ENCODE peak calls at places on chromosomes 11 and 22, in eight cellular contexts. D, N, C, V, A, K, Y and S are unnamed samples.

GRCh38 chr22:24145446-24146189 is 35.7 kb upstream of the SUSD2 start:
- DNase-seq in A (no peak), K (no peak), C (no peak), D (no peak), V (no peak), N (no peak), Y (no peak), S (no peak)

GRCh38 chr22:24507742-24508141 is 12.6 kb downstream of the UPB1 start:
- DNase-seq in C (no peak), V (no peak), A (no peak), N (no peak), Y (no peak), D (no peak), K (no peak), S (no peak)

GRCh38 chr11:134124660-134125451 is 56.0 kb downstream of the JAM3 start:
- DNase-seq in D (peak), K (no peak), A (no peak), Y (no peak), C (peak), N (no peak), V (peak), S (no peak)

GRCh38 chr11:26703792-26704191 is 18.1 kb downstream of the SLC5A12 start:
- DNase-seq in Y (no peak), K (no peak), D (no peak), N (no peak), A (no peak), C (no peak), V (no peak), S (no peak)

GRCh38 chr22:32331918-32332725 is 25.5 kb upstream of the RFPL3 start:
- DNase-seq in Y (no peak), K (no peak), N (no peak), D (no peak), A (no peak), V (no peak), C (no peak), S (no peak)

GRCh38 chr11:66880484-66881211 is 23.8 kb downstream of the LRFN4 start:
- DNase-seq in D (no peak), K (no peak), Y (peak), A (no peak), N (no peak), V (no peak), C (peak), S (peak)

GRCh38 chr11:2776351-2777061 is 76.7 kb upstream of the KCNQ1OT1 start:
- DNase-seq in A (no peak), V (no peak), Y (no peak), N (no peak), K (no peak), C (no peak), D (no peak), S (no peak)

GRCh38 chr22:29607426-29607825 is 4.0 kb downstream of the NF2 start:
- DNase-seq in D (no peak), N (no peak), A (no peak), K (no peak), Y (no peak), C (no peak), V (no peak), S (no peak)

GRCh38 chr11:6219359-6219758 is 14.0 kb downstream of the C11orf42 start:
- DNase-seq in C (no peak), N (no peak), D (no peak), Y (no peak), V (no peak), A (no peak), K (no peak), S (peak)

GRCh38 chr22:19879996-19880785 is 25.5 kb upstream of the GNB1L start:
- DNase-seq in N (no peak), K (no peak), A (no peak), Y (no peak), C (no peak), V (no peak), D (no peak), S (no peak)

GRCh38 chr22:18113680-18114394 is 3.2 kb downstream of the TUBA8 start:
- DNase-seq in K (no peak), A (no peak), C (no peak), V (no peak), N (no peak), Y (peak), D (no peak), S (no peak)

GRCh38 chr22:43186272-43187170 is at the start of gene TTLL12:
- DNase-seq in K (peak), Y (peak), A (peak), V (peak), C (peak), N (peak), D (peak), S (peak)

GRCh38 chr22:31084811-31085492 is 3.8 kb downstream of the SMTN start:
- DNase-seq in C (peak), A (peak), K (no peak), N (peak), Y (peak), V (peak), D (peak), S (peak)

GRCh38 chr11:86447763-86448480 is 73.2 kb downstream of the CCDC81 start:
- DNase-seq in D (no peak), K (no peak), N (peak), Y (no peak), A (peak), V (no peak), C (no peak), S (no peak)

GRCh38 chr11:1073851-1074243 is 827 bp upstream of the MUC2 start:
- DNase-seq in C (no peak), D (no peak), N (no peak), Y (no peak), K (no peak), A (no peak), V (no peak), S (no peak)